ENCODE peak calls at places on chromosomes 6 and 20, in seven cellular contexts. R is stimulated activated CD8-positive, alpha-beta memory T cell treated with anti-CD3 and anti-CD28 coated beads, Interleukin-15, amount 100 ng/mL, for 1 hour; J is GM23248; O is foreskin fibroblast; K is stimulated activated naive CD4-positive, alpha-beta T cell; T is LHCN-M2; G is effector memory CD4-positive, alpha-beta T cell. P is an unnamed sample.

GRCh38 chr6:139112146-139112545 is 22.7 kb upstream of the HECA start:
- DNase-seq in J (no peak), T (no peak), O (peak; percentile 11), R (no peak), K (no peak), G (no peak), P (no peak)

GRCh38 chr6:147463651-147464050 is 44.8 kb upstream of the SAMD5 start:
- DNase-seq in O (no peak), R (no peak), G (no peak), J (no peak), K (no peak), T (no peak), P (no peak)

GRCh38 chr6:117687006-117687405 is 11.7 kb downstream of the NUS1 start:
- DNase-seq in R (no peak), J (no peak), O (no peak), K (no peak), G (no peak), T (no peak), P (no peak)

GRCh38 chr20:45445805-45446562 is 23.6 kb upstream of the WFDC2 start:
- DNase-seq in G (peak; percentile 11), J (peak; percentile 45), R (no peak), O (peak; percentile 33), K (no peak), T (peak; percentile 33), P (peak; percentile 54)

GRCh38 chr20:58709013-58709702 is 16.6 kb downstream of the NPEPL1 start:
- DNase-seq in K (no peak), G (no peak), R (no peak), T (no peak), O (no peak), J (no peak), P (peak; percentile 2)

GRCh38 chr20:41159547-41159946 is 22.2 kb downstream of the PLCG1 start:
- DNase-seq in T (no peak), O (no peak), G (no peak), J (no peak), R (no peak), K (no peak), P (no peak)

GRCh38 chr6:130065616-130066015 is 47.2 kb downstream of the L3MBTL3 start:
- DNase-seq in T (no peak), G (no peak), K (no peak), O (no peak), R (no peak), J (no peak), P (no peak)

GRCh38 chr20:49867453-49868215 is 47.7 kb downstream of the SPATA2 start:
- DNase-seq in R (no peak), J (no peak), K (no peak), G (no peak), O (no peak), T (no peak), P (no peak)

GRCh38 chr6:81614292-81614691 is 138.2 kb downstream of the TENT5A start:
- DNase-seq in K (no peak), T (peak; percentile 46), J (peak; percentile 42), G (no peak), O (peak; percentile 51), R (no peak), P (peak; percentile 8)

GRCh38 chr6:132789398-132789780 is 9.0 kb downstream of the SLC18B1 start:
- DNase-seq in J (no peak), K (no peak), R (no peak), T (no peak), O (no peak), G (no peak), P (no peak)

GRCh38 chr6:20608371-20608770 is 74.1 kb downstream of the CDKAL1 start:
- DNase-seq in J (no peak), O (no peak), K (no peak), G (no peak), T (no peak), R (no peak), P (no peak)

GRCh38 chr6:124393536-124393935 is 568.7 kb upstream of the RNF217 start:
- DNase-seq in T (peak; percentile 15), K (no peak), J (no peak), G (no peak), O (peak; percentile 1), R (no peak), P (no peak)

GRCh38 chr6:70375166-70375565 is 38.1 kb upstream of the FAM135A start:
- DNase-seq in R (no peak), K (no peak), T (peak; percentile 74), G (no peak), J (peak; percentile 61), O (peak; percentile 41), P (peak; percentile 24)

GRCh38 chr20:43508106-43508505 is 609 bp downstream of the L3MBTL1 start:
- DNase-seq in G (no peak), T (no peak), K (no peak), J (no peak), R (no peak), O (peak; percentile 20), P (peak; percentile 33)

GRCh38 chr6:78995346-78995745 is 82.7 kb downstream of the PHIP start:
- DNase-seq in J (no peak), G (no peak), K (no peak), R (no peak), O (no peak), T (peak; percentile 61), P (no peak)

GRCh38 chr6:161308075-161308655 is 34.3 kb upstream of the AGPAT4 start:
- DNase-seq in J (no peak), O (no peak), T (no peak), G (no peak), R (no peak), K (no peak), P (no peak)

GRCh38 chr6:83708546-83708969 is 343 bp downstream of the SNAP91 start:
- DNase-seq in J (peak; percentile 38), T (no peak), G (no peak), R (no peak), K (no peak), O (peak; percentile 47), P (peak; percentile 57)

GRCh38 chr6:110831405-110831804 is 16.1 kb upstream of the CDK19 start:
- DNase-seq in R (no peak), G (no peak), J (no peak), K (no peak), T (no peak), O (no peak), P (no peak)

GRCh38 chr6:78525961-78526360 is 341.4 kb upstream of the IRAK1BP1 start:
- DNase-seq in R (no peak), T (no peak), O (no peak), J (no peak), K (no peak), G (no peak), P (no peak)

GRCh38 chr6:90290991-90291390 is 5.7 kb downstream of the BACH2 start:
- DNase-seq in K (no peak), R (no peak), T (no peak), O (no peak), G (no peak), J (no peak), P (no peak)

GRCh38 chr20:1313236-1313964 is 15.5 kb downstream of the SDCBP2 start:
- DNase-seq in K (peak; percentile 51), O (peak; percentile 90), G (peak; percentile 63), J (peak; percentile 76), T (peak; percentile 74), R (peak; percentile 46), P (peak; percentile 87)

GRCh38 chr6:53465732-53466131 is 79.2 kb downstream of the GCLC start:
- DNase-seq in J (peak; percentile 49), G (no peak), K (no peak), T (no peak), O (peak; percentile 66), R (no peak), P (no peak)

GRCh38 chr20:19889011-19889953 is 127.9 kb upstream of the NAA20 start:
- DNase-seq in K (no peak), G (no peak), R (no peak), O (peak; percentile 61), J (peak; percentile 81), T (peak; percentile 63), P (peak; percentile 85)

GRCh38 chr6:12939314-12939713 is 222.7 kb downstream of the PHACTR1 start:
- DNase-seq in G (no peak), T (no peak), K (no peak), O (no peak), R (no peak), J (peak; percentile 41), P (no peak)

GRCh38 chr6:151374024-151374423 is 17.3 kb downstream of the ZBTB2 start:
- DNase-seq in T (no peak), G (no peak), J (no peak), R (no peak), K (no peak), O (no peak), P (no peak)

GRCh38 chr6:136992113-136992512 is 52.7 kb downstream of the IL20RA start:
- DNase-seq in T (no peak), R (no peak), K (no peak), O (no peak), G (no peak), J (no peak), P (no peak)

GRCh38 chr6:81820979-81821378 is 68.5 kb upstream of the TENT5A start:
- DNase-seq in T (no peak), R (no peak), G (no peak), O (no peak), J (no peak), K (no peak), P (no peak)

GRCh38 chr20:40393161-40393560 is 295.9 kb downstream of the MAFB start:
- DNase-seq in G (no peak), R (no peak), T (no peak), J (no peak), O (no peak), K (no peak), P (no peak)

GRCh38 chr20:2296545-2297351 is 947 bp downstream of the TGM3 start:
- DNase-seq in O (no peak), R (no peak), J (no peak), K (no peak), G (no peak), T (no peak), P (no peak)

GRCh38 chr20:1225729-1226313 is at the start of gene RAD21L1:
- DNase-seq in R (peak; percentile 67), J (peak; percentile 88), T (peak; percentile 52), O (peak; percentile 87), K (peak; percentile 75), G (peak; percentile 70), P (peak; percentile 96)

GRCh38 chr6:168410554-168411011 is 30.4 kb upstream of the SMOC2 start:
- DNase-seq in T (no peak), R (no peak), G (no peak), K (no peak), O (no peak), J (no peak), P (no peak)

GRCh38 chr6:169199625-169200335 is 53.9 kb downstream of the THBS2 start:
- DNase-seq in J (no peak), R (no peak), G (no peak), T (no peak), K (no peak), O (no peak), P (no peak)

GRCh38 chr6:104540743-104541142 is 319.0 kb downstream of the HACE1 start:
- DNase-seq in J (peak; percentile 28), G (no peak), O (peak; percentile 22), K (no peak), R (no peak), T (peak; percentile 2), P (peak; percentile 16)

GRCh38 chr6:29953706-29954105 is 11.4 kb downstream of the HLA-A start:
- DNase-seq in J (peak; percentile 23), O (peak; percentile 27), K (no peak), G (no peak), T (peak; percentile 33), R (no peak), P (no peak)

GRCh38 chr6:134247271-134247833 is 70.6 kb downstream of the SGK1 start:
- DNase-seq in R (peak; percentile 15), T (peak; percentile 27), G (peak; percentile 72), O (no peak), K (peak; percentile 92), J (no peak), P (no peak)

GRCh38 chr6:54846243-54846856 is at the start of gene FAM83B:
- DNase-seq in J (no peak), R (no peak), O (peak; percentile 2), K (no peak), G (no peak), T (no peak), P (peak; percentile 12)

GRCh38 chr20:34983995-34984735 is 28.5 kb downstream of the MYH7B start:
- DNase-seq in T (no peak), R (no peak), J (no peak), O (no peak), G (no peak), K (no peak), P (no peak)